ENCODE peak calls at places on chromosomes 13 and 19, in ten cellular contexts. One of them, this sample, is unnamed. For H3K4me1, the result is how much of the 10 kb centered on the place peaks cover.

GRCh38 chr19:37691881-37692504 is 27.6 kb downstream of the ZNF607 start:
- DNase-seq in CD8-positive, alpha-beta T cell: peak
- DNase-seq in IMR-90: peak
- DNase-seq in pancreas: peak
- DNase-seq in kidney: peak
- DNase-seq in endodermal cell: peak
- DNase-seq in tibial nerve: peak
- DNase-seq in ovary: peak
- DNase-seq in spleen: peak
- DNase-seq in left ventricle myocardium inferior: peak
- DNase-seq in this sample: peak

GRCh38 chr13:73857106-73857505 is 277.1 kb downstream of the KLF12 start:
- DNase-seq in tibial nerve: no peak
- DNase-seq in spleen: no peak
- DNase-seq in CD8-positive, alpha-beta T cell: no peak
- DNase-seq in IMR-90: no peak
- DNase-seq in ovary: no peak
- DNase-seq in endodermal cell: no peak
- DNase-seq in left ventricle myocardium inferior: no peak
- DNase-seq in pancreas: no peak
- DNase-seq in kidney: no peak
- DNase-seq in this sample: no peak

GRCh38 chr19:13621413-13621812 is 115.1 kb upstream of the CACNA1A start:
- DNase-seq in kidney: peak
- DNase-seq in CD8-positive, alpha-beta T cell: no peak
- DNase-seq in left ventricle myocardium inferior: no peak
- DNase-seq in spleen: peak
- DNase-seq in ovary: no peak
- DNase-seq in tibial nerve: no peak
- DNase-seq in IMR-90: peak
- DNase-seq in endodermal cell: peak
- DNase-seq in pancreas: no peak
- DNase-seq in this sample: no peak

GRCh38 chr19:10554760-10555612 is 10.8 kb downstream of the KRI1 start:
- DNase-seq in kidney: no peak
- DNase-seq in spleen: no peak
- DNase-seq in left ventricle myocardium inferior: no peak
- DNase-seq in tibial nerve: no peak
- DNase-seq in CD8-positive, alpha-beta T cell: no peak
- DNase-seq in IMR-90: no peak
- DNase-seq in pancreas: no peak
- DNase-seq in endodermal cell: peak
- DNase-seq in ovary: no peak
- DNase-seq in this sample: no peak

GRCh38 chr13:40652588-40652940 is 13.9 kb downstream of the FOXO1 start:
- DNase-seq in left ventricle myocardium inferior: no peak
- DNase-seq in pancreas: no peak
- DNase-seq in IMR-90: no peak
- DNase-seq in ovary: no peak
- DNase-seq in tibial nerve: no peak
- DNase-seq in spleen: no peak
- DNase-seq in CD8-positive, alpha-beta T cell: no peak
- DNase-seq in kidney: no peak
- DNase-seq in endodermal cell: no peak
- DNase-seq in this sample: no peak

GRCh38 chr13:91017031-91017668 is 330.3 kb upstream of the MIR17HG start:
- DNase-seq in left ventricle myocardium inferior: no peak
- DNase-seq in endodermal cell: peak
- DNase-seq in pancreas: no peak
- DNase-seq in IMR-90: peak
- DNase-seq in tibial nerve: no peak
- DNase-seq in ovary: no peak
- DNase-seq in CD8-positive, alpha-beta T cell: no peak
- DNase-seq in kidney: no peak
- DNase-seq in spleen: no peak
- DNase-seq in this sample: peak

GRCh38 chr13:40172149-40172591 is 494.3 kb downstream of the FOXO1 start:
- DNase-seq in kidney: peak
- DNase-seq in tibial nerve: no peak
- DNase-seq in endodermal cell: peak
- DNase-seq in ovary: no peak
- DNase-seq in spleen: no peak
- DNase-seq in left ventricle myocardium inferior: no peak
- DNase-seq in IMR-90: no peak
- DNase-seq in CD8-positive, alpha-beta T cell: no peak
- DNase-seq in pancreas: peak
- DNase-seq in this sample: no peak

GRCh38 chr13:30319703-30320102 is 12.4 kb upstream of the KATNAL1 start:
- DNase-seq in tibial nerve: no peak
- DNase-seq in kidney: no peak
- DNase-seq in CD8-positive, alpha-beta T cell: no peak
- DNase-seq in IMR-90: no peak
- DNase-seq in spleen: no peak
- DNase-seq in pancreas: no peak
- DNase-seq in left ventricle myocardium inferior: no peak
- DNase-seq in endodermal cell: no peak
- DNase-seq in ovary: no peak
- DNase-seq in this sample: no peak

GRCh38 chr13:53137777-53138176 is 109.2 kb downstream of the OLFM4 start:
- DNase-seq in spleen: no peak
- DNase-seq in tibial nerve: peak
- DNase-seq in IMR-90: peak
- DNase-seq in pancreas: no peak
- DNase-seq in kidney: no peak
- DNase-seq in left ventricle myocardium inferior: no peak
- DNase-seq in ovary: no peak
- DNase-seq in endodermal cell: no peak
- DNase-seq in CD8-positive, alpha-beta T cell: no peak
- DNase-seq in this sample: no peak

DNA sequence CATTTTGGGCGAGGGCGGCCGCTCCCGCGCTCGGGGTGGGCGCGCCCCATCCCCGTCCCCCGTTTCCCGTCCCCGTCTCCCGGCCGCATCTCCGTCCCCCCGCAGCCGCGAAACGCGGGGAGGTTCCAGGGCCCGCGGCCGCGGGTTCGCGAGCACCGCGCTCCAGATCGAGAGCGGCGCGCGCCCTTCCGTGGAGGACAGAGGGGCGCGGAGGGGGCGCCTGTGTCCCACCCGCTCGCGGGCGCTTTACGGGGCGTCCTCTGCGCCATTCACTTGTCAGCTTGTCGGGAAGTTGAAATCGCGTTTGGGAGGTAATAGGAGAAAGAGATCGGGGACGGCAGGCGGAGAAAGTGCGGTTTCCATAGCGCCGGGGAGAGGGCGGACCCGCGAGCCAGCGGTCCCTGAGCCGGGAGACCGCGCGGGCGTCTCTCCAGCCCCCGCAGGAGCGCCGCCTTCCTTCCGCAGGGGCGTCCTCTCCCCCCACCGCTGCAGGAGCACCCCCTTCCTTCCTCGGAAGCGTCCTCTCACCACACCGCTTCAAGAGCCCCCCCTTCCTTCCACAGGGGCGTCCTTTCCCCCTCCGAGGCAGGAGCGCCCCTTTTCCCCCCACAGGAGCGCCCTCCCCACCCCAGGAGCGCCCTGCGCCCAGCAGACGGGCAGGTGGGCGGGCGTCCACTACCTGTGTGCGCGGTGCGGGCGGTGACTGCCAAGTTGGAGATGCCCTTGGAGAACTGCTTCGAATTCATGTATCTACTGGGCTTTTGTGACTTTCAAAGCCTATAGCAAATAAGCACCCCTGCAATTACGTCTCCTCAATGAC is 962 bp upstream of the IRS2 start:
- DNase-seq in left ventricle myocardium inferior: peak
- DNase-seq in ovary: peak
- DNase-seq in pancreas: peak
- DNase-seq in kidney: peak
- DNase-seq in endodermal cell: peak
- DNase-seq in spleen: peak
- DNase-seq in CD8-positive, alpha-beta T cell: peak
- DNase-seq in tibial nerve: no peak
- DNase-seq in IMR-90: peak
- DNase-seq in this sample: peak
- H3K27ac ChIP-seq in left ventricle myocardium inferior: peak
- H3K27ac ChIP-seq in ovary: peak
- H3K27ac ChIP-seq in pancreas: peak
- H3K27ac ChIP-seq in kidney: peak
- H3K27ac ChIP-seq in endodermal cell: peak
- H3K27ac ChIP-seq in spleen: peak
- H3K27ac ChIP-seq in CD8-positive, alpha-beta T cell: peak
- H3K27ac ChIP-seq in tibial nerve: peak
- H3K27ac ChIP-seq in IMR-90: peak
- H3K27ac ChIP-seq in this sample: peak

DNA sequence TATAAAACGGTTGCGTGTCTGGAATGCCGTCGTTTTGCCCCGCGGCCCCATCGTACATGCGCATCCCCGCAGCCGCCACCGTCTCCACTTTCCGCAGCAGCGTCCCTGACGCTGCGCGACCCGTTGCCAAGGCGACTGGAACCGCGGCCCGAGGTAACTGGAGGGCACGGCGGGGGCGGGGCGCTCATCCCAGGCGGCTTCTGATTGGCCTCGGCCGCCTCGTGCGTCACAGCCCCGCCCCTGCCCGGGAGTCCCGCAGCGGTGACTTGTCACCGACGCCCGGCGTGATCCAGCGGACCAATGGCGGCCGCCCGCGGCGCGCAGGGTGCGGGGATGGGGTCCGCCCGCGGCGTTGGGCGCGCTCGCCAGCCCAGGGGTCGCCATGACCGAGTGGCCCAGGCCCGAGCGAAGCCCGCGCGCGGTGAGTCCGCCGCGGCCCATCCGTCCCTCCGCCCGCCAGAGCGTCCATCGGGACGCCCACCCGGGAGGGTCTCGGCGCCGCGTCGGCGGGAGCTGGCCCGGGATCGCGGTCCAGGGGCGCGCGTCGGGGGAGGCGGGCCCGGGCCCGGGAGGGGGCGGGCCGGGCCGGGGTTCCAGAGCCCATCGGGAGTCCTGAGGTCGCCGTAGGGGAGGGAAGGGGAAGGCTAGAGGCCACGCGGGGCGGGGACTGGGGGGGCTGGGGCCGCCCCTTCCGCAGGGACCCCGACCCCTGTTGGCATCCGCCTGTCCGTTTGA is at the start of gene ZSCAN1:
- DNase-seq in pancreas: peak
- DNase-seq in kidney: peak
- DNase-seq in spleen: peak
- DNase-seq in ovary: peak
- DNase-seq in CD8-positive, alpha-beta T cell: peak
- DNase-seq in tibial nerve: peak
- DNase-seq in IMR-90: peak
- DNase-seq in endodermal cell: peak
- DNase-seq in left ventricle myocardium inferior: peak
- DNase-seq in this sample: peak
- H3K4me1 ChIP-seq in pancreas: under half
- H3K4me1 ChIP-seq in kidney: under half
- H3K4me1 ChIP-seq in spleen: under half
- H3K4me1 ChIP-seq in ovary: under half
- H3K4me1 ChIP-seq in CD8-positive, alpha-beta T cell: under half
- H3K4me1 ChIP-seq in tibial nerve: under half
- H3K4me1 ChIP-seq in IMR-90: under half
- H3K4me1 ChIP-seq in endodermal cell: under half
- H3K4me1 ChIP-seq in left ventricle myocardium inferior: under half
- H3K4me1 ChIP-seq in this sample: under half

GRCh38 chr19:53612762-53613526 is 18.9 kb upstream of the DPRX start:
- DNase-seq in tibial nerve: no peak
- DNase-seq in endodermal cell: peak
- DNase-seq in spleen: no peak
- DNase-seq in pancreas: no peak
- DNase-seq in kidney: no peak
- DNase-seq in IMR-90: no peak
- DNase-seq in ovary: no peak
- DNase-seq in left ventricle myocardium inferior: no peak
- DNase-seq in CD8-positive, alpha-beta T cell: no peak
- DNase-seq in this sample: no peak
- TF ChIP-seq CTCF in tibial nerve: no peak
- TF ChIP-seq CTCF in endodermal cell: no peak
- TF ChIP-seq CTCF in spleen: no peak
- TF ChIP-seq CTCF in pancreas: no peak
- TF ChIP-seq CTCF in kidney: no peak
- TF ChIP-seq CTCF in IMR-90: no peak
- TF ChIP-seq CTCF in ovary: no peak
- TF ChIP-seq CTCF in left ventricle myocardium inferior: no peak
- TF ChIP-seq CTCF in CD8-positive, alpha-beta T cell: no peak
- TF ChIP-seq CTCF in this sample: no peak

GRCh38 chr13:60540276-60540675 is 143.3 kb downstream of the TDRD3 start:
- DNase-seq in ovary: no peak
- DNase-seq in endodermal cell: no peak
- DNase-seq in kidney: no peak
- DNase-seq in CD8-positive, alpha-beta T cell: no peak
- DNase-seq in pancreas: no peak
- DNase-seq in IMR-90: no peak
- DNase-seq in tibial nerve: no peak
- DNase-seq in spleen: no peak
- DNase-seq in left ventricle myocardium inferior: no peak
- DNase-seq in this sample: no peak

GRCh38 chr13:60538566-60538965 is 141.5 kb downstream of the TDRD3 start:
- DNase-seq in IMR-90: no peak
- DNase-seq in left ventricle myocardium inferior: no peak
- DNase-seq in CD8-positive, alpha-beta T cell: no peak
- DNase-seq in endodermal cell: no peak
- DNase-seq in ovary: no peak
- DNase-seq in kidney: no peak
- DNase-seq in pancreas: no peak
- DNase-seq in tibial nerve: no peak
- DNase-seq in spleen: no peak
- DNase-seq in this sample: no peak
- H3K27ac ChIP-seq in IMR-90: no peak
- H3K27ac ChIP-seq in left ventricle myocardium inferior: no peak
- H3K27ac ChIP-seq in CD8-positive, alpha-beta T cell: no peak
- H3K27ac ChIP-seq in endodermal cell: no peak
- H3K27ac ChIP-seq in ovary: no peak
- H3K27ac ChIP-seq in kidney: no peak
- H3K27ac ChIP-seq in pancreas: no peak
- H3K27ac ChIP-seq in tibial nerve: no peak
- H3K27ac ChIP-seq in spleen: no peak
- H3K27ac ChIP-seq in this sample: no peak

GRCh38 chr19:3153286-3154230 is 17.7 kb downstream of the GNA15 start:
- DNase-seq in IMR-90: no peak
- DNase-seq in tibial nerve: no peak
- DNase-seq in kidney: no peak
- DNase-seq in spleen: no peak
- DNase-seq in ovary: no peak
- DNase-seq in CD8-positive, alpha-beta T cell: no peak
- DNase-seq in pancreas: no peak
- DNase-seq in left ventricle myocardium inferior: no peak
- DNase-seq in endodermal cell: no peak
- DNase-seq in this sample: no peak
- H3K4me1 ChIP-seq in IMR-90: under half
- H3K4me1 ChIP-seq in tibial nerve: under half
- H3K4me1 ChIP-seq in kidney: under half
- H3K4me1 ChIP-seq in spleen: under half
- H3K4me1 ChIP-seq in ovary: under half
- H3K4me1 ChIP-seq in CD8-positive, alpha-beta T cell: under half
- H3K4me1 ChIP-seq in pancreas: under half
- H3K4me1 ChIP-seq in left ventricle myocardium inferior: under half
- H3K4me1 ChIP-seq in endodermal cell: under half
- H3K4me1 ChIP-seq in this sample: under half